ENCODE peak calls at places on chromosome 13, in six cellular contexts. H, T, K, S, Q and A are unnamed samples. For H3K27me3, the result is how much of the 10 kb centered on the place peaks cover.

GRCh38 chr13:66410314-66410713 is 819.8 kb downstream of the PCDH9 start:
- DNase-seq in K (no peak), T (no peak), H (no peak), S (no peak), Q (no peak), A (no peak)

GRCh38 chr13:22793598-22794134 is 387.1 kb upstream of the SGCG start:
- DNase-seq in T (no peak), S (no peak), K (no peak), Q (no peak), H (no peak), A (peak)

GRCh38 chr13:41960700-41961697 is at the start of gene VWA8:
- DNase-seq in T (no peak), K (peak), S (peak), H (peak), Q (peak), A (no peak)

GRCh38 chr13:110279684-110280083 is 27.3 kb downstream of the COL4A1 start:
- DNase-seq in T (no peak), K (peak), Q (no peak), S (no peak), H (no peak), A (no peak)

GRCh38 chr13:52903320-52903719 is 54.9 kb upstream of the PCDH8 start:
- DNase-seq in T (no peak), H (no peak), K (no peak), S (no peak), Q (no peak), A (no peak)

GRCh38 chr13:49436890-49437289 is 7.0 kb downstream of the CAB39L start:
- DNase-seq in S (no peak), T (no peak), H (no peak), Q (peak), K (no peak), A (no peak)

GRCh38 chr13:66074018-66074615 is 1156.0 kb downstream of the PCDH9 start:
- DNase-seq in T (no peak), S (no peak), Q (no peak), H (no peak), K (no peak), A (no peak)

GRCh38 chr13:69828527-69828926 is 279.1 kb upstream of the ATXN8OS start:
- DNase-seq in S (no peak), K (no peak), Q (no peak), T (no peak), H (no peak), A (no peak)

GRCh38 chr13:52852444-52852843 is 4.0 kb upstream of the PCDH8 start:
- DNase-seq in T (no peak), S (no peak), H (no peak), K (no peak), Q (no peak), A (no peak)

GRCh38 chr13:111337206-111337605 is 16.8 kb downstream of the TEX29 start:
- DNase-seq in Q (no peak), H (no peak), T (no peak), S (no peak), K (no peak), A (peak)

DNA sequence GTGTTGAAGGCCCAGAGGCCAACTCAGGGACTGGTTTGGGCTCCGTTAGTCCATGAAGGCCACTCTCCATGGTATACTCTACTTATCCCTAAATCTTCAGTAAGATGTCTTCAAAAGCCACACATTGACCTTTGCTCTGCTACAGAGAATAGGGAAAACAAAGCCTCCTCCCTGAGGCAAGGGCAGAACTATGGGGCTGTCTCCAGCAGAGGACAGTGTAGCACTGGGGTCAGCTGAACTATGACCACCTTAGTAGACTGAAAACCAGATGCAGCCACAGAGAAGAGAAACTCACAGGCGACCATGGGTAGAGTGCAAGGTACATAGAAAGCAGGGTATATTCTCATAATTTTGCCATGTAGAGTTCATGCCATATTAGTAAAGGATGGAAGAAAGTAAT is 587.4 kb downstream of the LMO7 start:
- DNase-seq in T (no peak), S (peak), K (no peak), Q (no peak), H (no peak), A (no peak)
- H3K27me3 ChIP-seq in T (under half), S (under half), K (under half), Q (under half), H (under half), A (under half)

GRCh38 chr13:33918199-33918932 is 100.4 kb downstream of the RFC3 start:
- DNase-seq in Q (no peak), S (peak), H (no peak), T (peak), K (no peak), A (peak)

GRCh38 chr13:33911521-33911920 is 93.6 kb downstream of the RFC3 start:
- DNase-seq in T (no peak), Q (no peak), H (no peak), K (no peak), S (no peak), A (no peak)

DNA sequence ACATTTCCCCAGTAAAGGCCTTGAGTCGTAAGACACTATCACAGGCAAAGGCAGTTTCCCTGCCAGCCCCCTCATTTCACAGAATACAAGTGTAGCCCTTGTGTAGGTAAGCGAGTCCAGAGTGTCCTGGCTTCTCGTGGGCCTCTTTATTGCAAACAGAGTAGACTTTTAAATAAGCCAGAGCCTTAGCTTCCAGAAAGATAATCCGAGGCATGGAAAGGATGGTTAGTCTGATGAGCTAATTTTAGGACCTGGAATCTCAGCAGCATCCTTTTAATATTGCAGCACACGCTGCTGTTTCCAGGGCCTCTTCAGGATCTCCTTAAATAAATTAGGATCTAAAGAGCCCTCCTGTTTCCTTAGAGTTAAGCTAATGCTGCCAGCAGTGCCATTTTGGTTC is 99.2 kb downstream of the RFC3 start:
- DNase-seq in S (no peak), Q (no peak), T (no peak), K (no peak), H (no peak), A (no peak)
- H3K4me3 ChIP-seq in S (no peak), Q (no peak), T (no peak), K (no peak), H (no peak), A (no peak)

DNA sequence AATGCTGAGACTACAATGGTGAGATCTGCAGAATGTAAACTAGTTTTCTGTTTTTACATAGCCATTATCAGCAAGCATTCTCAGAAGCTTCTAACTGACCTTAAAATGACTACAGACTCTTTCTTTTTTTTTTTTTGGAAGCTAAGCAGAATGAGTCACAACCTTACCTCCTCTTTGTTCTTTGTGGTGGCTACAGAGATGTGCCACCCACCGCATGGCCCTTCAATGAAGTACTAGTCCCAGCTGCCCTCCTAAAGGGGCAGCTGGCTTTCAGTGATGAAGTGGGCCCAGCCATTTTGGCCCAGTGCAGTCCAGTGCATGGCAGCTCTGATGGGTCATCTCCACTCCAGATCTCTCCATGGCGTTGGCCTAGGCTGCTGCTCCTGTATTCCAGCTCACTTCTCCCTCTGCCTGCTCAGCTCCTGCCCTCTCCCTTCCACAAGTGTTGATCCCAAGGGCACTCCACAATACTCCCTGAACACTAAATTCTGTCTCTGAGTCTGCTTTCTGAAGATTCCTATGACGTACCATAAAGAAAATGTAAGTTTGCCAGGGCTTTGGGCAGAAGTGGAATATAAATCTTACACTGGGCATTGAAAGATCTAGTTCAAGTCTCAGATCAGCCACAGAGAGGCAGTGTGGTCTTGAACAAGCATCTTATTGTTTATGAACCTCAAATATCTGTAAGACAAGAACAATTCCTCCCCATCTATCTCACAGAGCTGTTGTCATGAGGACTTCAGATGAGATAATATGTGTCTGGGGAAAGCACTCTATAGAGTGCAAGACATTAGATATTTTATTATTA is 85.6 kb downstream of the RXFP2 start:
- DNase-seq in Q (no peak), K (no peak), H (no peak), S (no peak), T (no peak), A (no peak)
- TF ChIP-seq CTCF in Q (no peak), K (peak), H (no peak), S (no peak), T (peak), A (no peak)

GRCh38 chr13:106530209-106530906 is 5.1 kb downstream of the EFNB2 start:
- DNase-seq in H (no peak), K (no peak), S (peak), Q (no peak), T (no peak), A (no peak)

GRCh38 chr13:106528711-106529414 is 6.6 kb downstream of the EFNB2 start:
- DNase-seq in S (peak), H (no peak), T (no peak), Q (no peak), K (no peak), A (no peak)

GRCh38 chr13:106530907-106531520 is 4.4 kb downstream of the EFNB2 start:
- DNase-seq in T (no peak), S (peak), H (no peak), Q (no peak), K (no peak), A (no peak)

GRCh38 chr13:106527806-106528205 is 7.7 kb downstream of the EFNB2 start:
- DNase-seq in S (no peak), H (no peak), T (no peak), Q (no peak), K (no peak), A (no peak)

DNA sequence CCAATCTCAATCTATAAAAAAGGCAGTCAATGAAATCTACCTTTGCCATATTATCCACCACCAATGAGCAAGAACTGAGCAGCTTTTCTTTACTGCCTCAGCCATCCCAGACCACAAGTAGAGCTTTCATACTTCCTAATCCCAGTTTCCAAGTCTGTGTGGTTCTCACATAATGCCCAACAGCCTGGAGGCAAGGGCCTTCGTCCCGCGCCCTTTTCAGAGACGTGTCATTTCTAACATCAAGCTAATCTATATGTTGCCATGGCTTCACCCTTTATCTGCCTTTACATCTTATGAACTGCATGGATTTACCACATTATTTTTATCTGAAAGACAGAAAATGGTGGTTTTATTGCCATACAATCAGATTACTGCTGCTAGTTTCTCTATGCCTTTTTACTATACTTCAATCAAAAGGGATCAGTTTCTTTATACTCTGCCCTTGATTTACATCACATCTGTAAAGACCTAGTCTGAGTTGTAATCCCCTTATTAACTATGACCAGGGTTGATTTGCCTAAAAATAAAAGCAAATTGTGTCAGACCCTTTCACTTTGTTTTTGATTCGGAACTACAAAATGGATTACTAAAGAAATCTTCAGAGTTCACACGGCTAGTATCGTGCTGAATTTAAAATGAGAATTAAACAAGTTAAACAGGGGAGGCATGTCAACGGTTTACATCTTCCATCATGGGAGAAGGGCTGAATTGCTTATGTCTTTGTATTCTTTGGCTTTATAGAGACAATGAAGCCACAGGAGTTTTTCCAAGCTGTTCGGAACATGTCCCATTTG is 5.8 kb downstream of the EFNB2 start:
- DNase-seq in Q (no peak), S (peak), H (no peak), K (no peak), T (no peak), A (no peak)
- H3K27me3 ChIP-seq in Q (under half), S (under half), H (under half), K (under half), T (under half), A (under half)

GRCh38 chr13:112759053-112759452 is 69.2 kb downstream of the ATP11A start:
- DNase-seq in Q (no peak), H (no peak), S (no peak), K (no peak), T (no peak), A (no peak)
- H3K4me3 ChIP-seq in Q (no peak), H (no peak), S (no peak), K (no peak), T (no peak), A (no peak)

GRCh38 chr13:61954092-61954491 is 538.4 kb upstream of the PCDH20 start:
- DNase-seq in H (no peak), T (peak), S (peak), K (no peak), Q (no peak), A (no peak)
- TF ChIP-seq CTCF in H (no peak), T (peak), S (peak), K (no peak), Q (peak), A (peak)

GRCh38 chr13:99903140-99903539 is 68.4 kb downstream of the ZIC5 start:
- DNase-seq in H (no peak), S (no peak), Q (no peak), T (no peak), K (no peak), A (no peak)
- H3K27me3 ChIP-seq in H (under half), S (under half), Q (under half), T (under half), K (under half), A (under half)

GRCh38 chr13:99505814-99506269 is 4.6 kb downstream of the TM9SF2 start:
- DNase-seq in H (no peak), S (no peak), K (no peak), T (no peak), Q (no peak), A (no peak)

GRCh38 chr13:99509477-99509876 is 8.2 kb downstream of the TM9SF2 start:
- DNase-seq in H (no peak), K (no peak), Q (no peak), S (no peak), T (no peak), A (no peak)

GRCh38 chr13:99501952-99502310 is 659 bp downstream of the TM9SF2 start:
- DNase-seq in S (no peak), T (no peak), H (no peak), K (peak), Q (peak), A (no peak)

GRCh38 chr13:99506632-99507031 is 5.4 kb downstream of the TM9SF2 start:
- DNase-seq in H (no peak), Q (no peak), K (no peak), S (no peak), T (no peak), A (no peak)

DNA sequence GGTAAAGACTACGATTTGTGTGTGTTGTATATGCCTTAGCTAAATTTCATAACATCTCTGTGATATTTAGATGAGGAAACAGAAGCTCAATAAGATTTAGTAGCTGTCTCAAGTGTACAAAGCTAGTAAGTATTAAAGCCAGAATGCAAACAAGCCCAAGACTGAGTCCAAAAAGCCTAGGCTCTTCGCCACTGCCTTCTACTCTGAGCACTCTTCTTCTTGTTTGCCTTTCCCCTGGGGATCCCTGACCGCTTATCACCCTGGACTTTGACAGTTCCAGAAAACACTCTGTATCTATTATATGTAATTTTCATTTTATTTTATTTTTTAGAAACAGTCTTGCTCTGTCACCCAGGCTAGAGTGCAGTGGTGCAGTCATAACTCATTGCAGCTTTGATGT is 5.8 kb downstream of the TM9SF2 start:
- DNase-seq in S (no peak), K (no peak), H (no peak), T (no peak), Q (no peak), A (no peak)
- H3K4me3 ChIP-seq in S (no peak), K (no peak), H (no peak), T (no peak), Q (no peak), A (no peak)

DNA sequence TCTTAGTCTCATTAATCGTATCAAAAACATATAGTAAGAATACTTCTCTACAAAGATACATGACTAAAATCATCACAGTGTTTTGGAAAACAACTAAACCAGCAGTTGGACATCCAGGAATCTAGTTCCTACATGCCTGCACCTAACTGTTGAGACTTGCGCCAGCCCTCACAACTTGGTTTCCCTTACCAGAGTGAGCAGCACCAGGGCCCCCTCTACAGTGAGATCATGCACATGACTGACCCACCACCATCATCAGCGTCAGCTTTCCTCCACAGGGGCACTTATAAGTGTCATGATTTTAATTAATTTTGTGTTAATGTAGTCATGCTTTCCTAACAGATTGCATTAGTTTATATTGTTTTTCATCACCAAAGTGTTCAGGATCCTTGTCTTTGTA is 1322.0 kb downstream of the EFNB2 start:
- DNase-seq in T (no peak), K (no peak), S (peak), Q (no peak), H (no peak), A (no peak)
- TF ChIP-seq CTCF in T (no peak), K (no peak), S (peak), Q (no peak), H (no peak), A (no peak)